ENCODE peak calls at places on chromosome 16, in four cellular contexts. K is NCI-H1105 treated with DMSO at 0.1 percent for 48 hours, Z is H9, S is HEK293T. O is an unnamed sample.

GRCh38 chr16:71406316-71406715 is 35.5 kb downstream of the TLE7 start:
- DNase-seq in S (no peak), K (no peak), Z (no peak), O (no peak)

GRCh38 chr16:88415381-88416323 is 32.9 kb downstream of the ZNF469 start:
- DNase-seq in K (no peak), S (no peak), Z (no peak), O (no peak)

GRCh38 chr16:85564277-85565051 is 48.7 kb upstream of the GSE1 start:
- DNase-seq in S (peak), Z (no peak), K (no peak), O (no peak)

GRCh38 chr16:12062343-12063003 is 85.9 kb downstream of the SNX29 start:
- DNase-seq in K (no peak), S (no peak), Z (no peak), O (no peak)

GRCh38 chr16:12087901-12088364 is 111.4 kb downstream of the SNX29 start:
- DNase-seq in K (peak), Z (no peak), S (no peak), O (no peak)

GRCh38 chr16:11740567-11740966 is 2.1 kb downstream of the TXNDC11 start:
- DNase-seq in S (no peak), Z (no peak), K (no peak), O (no peak)

GRCh38 chr16:28935924-28936783 is 4.4 kb downstream of the CD19 start:
- DNase-seq in K (no peak), Z (peak), S (peak), O (peak)

GRCh38 chr16:89841275-89841674 is 13.0 kb downstream of the SPIRE2 start:
- DNase-seq in Z (no peak), K (no peak), S (no peak), O (no peak)

GRCh38 chr16:77816293-77816692 is 27.9 kb downstream of the VAT1L start:
- DNase-seq in K (no peak), S (no peak), Z (no peak), O (no peak)

GRCh38 chr16:89867918-89868317 is 5.5 kb upstream of the TCF25 start:
- DNase-seq in Z (no peak), S (no peak), K (no peak), O (no peak)

GRCh38 chr16:442976-443375 is 17.5 kb downstream of the RAB11FIP3 start:
- DNase-seq in Z (no peak), K (no peak), S (no peak), O (no peak)

GRCh38 chr16:30700491-30700890 is 1.5 kb downstream of the SRCAP start:
- DNase-seq in S (no peak), K (no peak), Z (no peak), O (no peak)

GRCh38 chr16:88639231-88640038 is 1.1 kb downstream of the IL17C start:
- DNase-seq in S (no peak), Z (peak), K (no peak), O (peak)

GRCh38 chr16:22313876-22314470 is 16.8 kb downstream of the POLR3E start:
- DNase-seq in S (no peak), Z (no peak), K (no peak), O (no peak)